ENCODE peak calls at places on chromosomes 13 and 19, in eight cellular contexts. One of them, this sample, is unnamed.

GRCh38 chr19:43435775-43436174 is 21.1 kb downstream of the TEX101 start:
- DNase-seq in globus pallidus: no peak
- DNase-seq in lower lobe of right lung: no peak
- DNase-seq in NAMALWA: no peak
- DNase-seq in ELR: no peak
- DNase-seq in body of pancreas: no peak
- DNase-seq in T-cell: no peak
- DNase-seq in A172: no peak
- DNase-seq in this sample: no peak

GRCh38 chr19:46601318-46602224 is at the start of gene CALM3:
- DNase-seq in globus pallidus: no peak
- DNase-seq in body of pancreas: no peak
- DNase-seq in lower lobe of right lung: no peak
- DNase-seq in NAMALWA: peak
- DNase-seq in A172: no peak
- DNase-seq in T-cell: no peak
- DNase-seq in ELR: peak
- DNase-seq in this sample: no peak

GRCh38 chr13:74027161-74027779 is 106.9 kb downstream of the KLF12 start:
- DNase-seq in body of pancreas: no peak
- DNase-seq in globus pallidus: no peak
- DNase-seq in ELR: no peak
- DNase-seq in NAMALWA: no peak
- DNase-seq in lower lobe of right lung: no peak
- DNase-seq in A172: no peak
- DNase-seq in T-cell: no peak
- DNase-seq in this sample: no peak

GRCh38 chr19:55720801-55721200 is 17.4 kb downstream of the NLRP9 start:
- DNase-seq in T-cell: no peak
- DNase-seq in lower lobe of right lung: no peak
- DNase-seq in ELR: no peak
- DNase-seq in NAMALWA: no peak
- DNase-seq in body of pancreas: no peak
- DNase-seq in globus pallidus: no peak
- DNase-seq in A172: no peak
- DNase-seq in this sample: no peak

GRCh38 chr13:94959616-94960015 is 247.3 kb upstream of the SOX21 start:
- DNase-seq in ELR: no peak
- DNase-seq in globus pallidus: peak
- DNase-seq in T-cell: no peak
- DNase-seq in A172: no peak
- DNase-seq in NAMALWA: no peak
- DNase-seq in body of pancreas: no peak
- DNase-seq in lower lobe of right lung: no peak
- DNase-seq in this sample: no peak

GRCh38 chr13:21078501-21078900 is 17.1 kb upstream of the LATS2 start:
- DNase-seq in globus pallidus: no peak
- DNase-seq in T-cell: no peak
- DNase-seq in NAMALWA: no peak
- DNase-seq in A172: no peak
- DNase-seq in lower lobe of right lung: no peak
- DNase-seq in ELR: no peak
- DNase-seq in body of pancreas: no peak
- DNase-seq in this sample: no peak

GRCh38 chr19:48341006-48341405 is 15.7 kb downstream of the EMP3 start:
- DNase-seq in lower lobe of right lung: no peak
- DNase-seq in globus pallidus: no peak
- DNase-seq in ELR: no peak
- DNase-seq in A172: peak
- DNase-seq in T-cell: no peak
- DNase-seq in body of pancreas: peak
- DNase-seq in NAMALWA: no peak
- DNase-seq in this sample: no peak

GRCh38 chr13:109938255-109938936 is 152.0 kb upstream of the IRS2 start:
- DNase-seq in T-cell: no peak
- DNase-seq in A172: peak
- DNase-seq in lower lobe of right lung: no peak
- DNase-seq in ELR: peak
- DNase-seq in globus pallidus: no peak
- DNase-seq in NAMALWA: no peak
- DNase-seq in body of pancreas: no peak
- DNase-seq in this sample: no peak

GRCh38 chr19:34999498-35000337 is at the start of gene GRAMD1A:
- DNase-seq in T-cell: peak
- DNase-seq in A172: peak
- DNase-seq in body of pancreas: peak
- DNase-seq in lower lobe of right lung: peak
- DNase-seq in NAMALWA: peak
- DNase-seq in ELR: peak
- DNase-seq in globus pallidus: peak
- DNase-seq in this sample: peak

GRCh38 chr13:105336706-105337582 is 1198.5 kb downstream of the EFNB2 start:
- DNase-seq in lower lobe of right lung: peak
- DNase-seq in ELR: no peak
- DNase-seq in T-cell: no peak
- DNase-seq in A172: peak
- DNase-seq in globus pallidus: no peak
- DNase-seq in NAMALWA: no peak
- DNase-seq in body of pancreas: peak
- DNase-seq in this sample: no peak

GRCh38 chr19:45396389-45397260 is 8.2 kb downstream of the PPP1R13L start:
- DNase-seq in globus pallidus: no peak
- DNase-seq in T-cell: no peak
- DNase-seq in A172: no peak
- DNase-seq in body of pancreas: no peak
- DNase-seq in ELR: no peak
- DNase-seq in NAMALWA: no peak
- DNase-seq in lower lobe of right lung: no peak
- DNase-seq in this sample: no peak

GRCh38 chr13:98978280-98978679 is 416 bp upstream of the DOCK9 start:
- DNase-seq in lower lobe of right lung: no peak
- DNase-seq in A172: peak
- DNase-seq in NAMALWA: no peak
- DNase-seq in ELR: peak
- DNase-seq in globus pallidus: no peak
- DNase-seq in body of pancreas: no peak
- DNase-seq in T-cell: no peak
- DNase-seq in this sample: no peak

GRCh38 chr19:38152461-38153379 is 71.3 kb downstream of the DPF1 start:
- DNase-seq in lower lobe of right lung: no peak
- DNase-seq in body of pancreas: no peak
- DNase-seq in ELR: peak
- DNase-seq in globus pallidus: no peak
- DNase-seq in T-cell: no peak
- DNase-seq in A172: peak
- DNase-seq in NAMALWA: no peak
- DNase-seq in this sample: no peak

GRCh38 chr19:5118026-5118425 is 149.1 kb downstream of the KDM4B start:
- DNase-seq in globus pallidus: no peak
- DNase-seq in body of pancreas: no peak
- DNase-seq in ELR: no peak
- DNase-seq in NAMALWA: no peak
- DNase-seq in T-cell: no peak
- DNase-seq in lower lobe of right lung: no peak
- DNase-seq in A172: no peak
- DNase-seq in this sample: no peak

GRCh38 chr19:3276341-3276799 is 51.9 kb downstream of the CELF5 start:
- DNase-seq in ELR: peak
- DNase-seq in T-cell: peak
- DNase-seq in globus pallidus: no peak
- DNase-seq in A172: peak
- DNase-seq in body of pancreas: peak
- DNase-seq in lower lobe of right lung: peak
- DNase-seq in NAMALWA: no peak
- DNase-seq in this sample: peak

GRCh38 chr13:20258208-20258962 is 26.3 kb upstream of the GJB6 start:
- DNase-seq in T-cell: no peak
- DNase-seq in ELR: no peak
- DNase-seq in lower lobe of right lung: no peak
- DNase-seq in A172: no peak
- DNase-seq in body of pancreas: no peak
- DNase-seq in NAMALWA: no peak
- DNase-seq in globus pallidus: no peak
- DNase-seq in this sample: no peak

GRCh38 chr19:48190288-48191284 is 20.1 kb downstream of the ZSWIM9 start:
- DNase-seq in ELR: peak
- DNase-seq in A172: peak
- DNase-seq in T-cell: peak
- DNase-seq in globus pallidus: peak
- DNase-seq in lower lobe of right lung: no peak
- DNase-seq in body of pancreas: peak
- DNase-seq in NAMALWA: no peak
- DNase-seq in this sample: peak

GRCh38 chr13:74796126-74796643 is 662.0 kb upstream of the KLF12 start:
- DNase-seq in body of pancreas: no peak
- DNase-seq in T-cell: no peak
- DNase-seq in NAMALWA: no peak
- DNase-seq in A172: no peak
- DNase-seq in globus pallidus: peak
- DNase-seq in ELR: no peak
- DNase-seq in lower lobe of right lung: no peak
- DNase-seq in this sample: no peak

GRCh38 chr13:48449656-48450055 is 36.7 kb upstream of the LPAR6 start:
- DNase-seq in ELR: peak
- DNase-seq in lower lobe of right lung: no peak
- DNase-seq in body of pancreas: no peak
- DNase-seq in NAMALWA: no peak
- DNase-seq in T-cell: no peak
- DNase-seq in globus pallidus: no peak
- DNase-seq in A172: no peak
- DNase-seq in this sample: no peak

GRCh38 chr13:95697052-95697680 is 20.2 kb downstream of the DNAJC3 start:
- DNase-seq in globus pallidus: no peak
- DNase-seq in A172: no peak
- DNase-seq in T-cell: no peak
- DNase-seq in body of pancreas: no peak
- DNase-seq in ELR: no peak
- DNase-seq in NAMALWA: no peak
- DNase-seq in lower lobe of right lung: no peak
- DNase-seq in this sample: no peak

GRCh38 chr19:17348700-17349099 is 11.3 kb downstream of the GTPBP3 start:
- DNase-seq in NAMALWA: no peak
- DNase-seq in T-cell: no peak
- DNase-seq in A172: peak
- DNase-seq in body of pancreas: peak
- DNase-seq in ELR: peak
- DNase-seq in lower lobe of right lung: no peak
- DNase-seq in globus pallidus: no peak
- DNase-seq in this sample: no peak

GRCh38 chr19:40721140-40721486 is 4.2 kb downstream of the ITPKC start:
- DNase-seq in lower lobe of right lung: no peak
- DNase-seq in body of pancreas: no peak
- DNase-seq in NAMALWA: no peak
- DNase-seq in A172: no peak
- DNase-seq in ELR: no peak
- DNase-seq in globus pallidus: no peak
- DNase-seq in T-cell: no peak
- DNase-seq in this sample: no peak

GRCh38 chr13:109465151-109465550 is 321.2 kb downstream of the IRS2 start:
- DNase-seq in body of pancreas: no peak
- DNase-seq in ELR: no peak
- DNase-seq in T-cell: no peak
- DNase-seq in NAMALWA: no peak
- DNase-seq in A172: no peak
- DNase-seq in globus pallidus: no peak
- DNase-seq in lower lobe of right lung: no peak
- DNase-seq in this sample: no peak

GRCh38 chr19:16801599-16801998 is 27.6 kb upstream of the SIN3B start:
- DNase-seq in globus pallidus: no peak
- DNase-seq in ELR: peak
- DNase-seq in T-cell: no peak
- DNase-seq in lower lobe of right lung: no peak
- DNase-seq in body of pancreas: no peak
- DNase-seq in NAMALWA: no peak
- DNase-seq in A172: peak
- DNase-seq in this sample: no peak

GRCh38 chr13:31424130-31424729 is 224.5 kb downstream of the B3GLCT start:
- DNase-seq in lower lobe of right lung: peak
- DNase-seq in ELR: peak
- DNase-seq in body of pancreas: peak
- DNase-seq in A172: peak
- DNase-seq in globus pallidus: peak
- DNase-seq in T-cell: peak
- DNase-seq in NAMALWA: peak
- DNase-seq in this sample: peak

GRCh38 chr13:49342404-49342803 is 94.7 kb downstream of the CDADC1 start:
- DNase-seq in body of pancreas: no peak
- DNase-seq in NAMALWA: no peak
- DNase-seq in globus pallidus: no peak
- DNase-seq in ELR: no peak
- DNase-seq in T-cell: no peak
- DNase-seq in lower lobe of right lung: no peak
- DNase-seq in A172: no peak
- DNase-seq in this sample: no peak

GRCh38 chr19:7509625-7510024 is 6.3 kb upstream of the ZNF358 start:
- DNase-seq in A172: no peak
- DNase-seq in body of pancreas: no peak
- DNase-seq in T-cell: no peak
- DNase-seq in ELR: no peak
- DNase-seq in NAMALWA: peak
- DNase-seq in globus pallidus: no peak
- DNase-seq in lower lobe of right lung: no peak
- DNase-seq in this sample: no peak

GRCh38 chr19:44356383-44357111 is at the start of gene ZNF112:
- DNase-seq in body of pancreas: peak
- DNase-seq in ELR: peak
- DNase-seq in A172: peak
- DNase-seq in NAMALWA: no peak
- DNase-seq in T-cell: no peak
- DNase-seq in lower lobe of right lung: peak
- DNase-seq in globus pallidus: peak
- DNase-seq in this sample: peak

GRCh38 chr19:7941895-7942596 is 1.4 kb downstream of the TIMM44 start:
- DNase-seq in globus pallidus: no peak
- DNase-seq in body of pancreas: no peak
- DNase-seq in T-cell: no peak
- DNase-seq in lower lobe of right lung: no peak
- DNase-seq in NAMALWA: no peak
- DNase-seq in ELR: no peak
- DNase-seq in A172: no peak
- DNase-seq in this sample: no peak

GRCh38 chr19:16914421-16914820 is 25.6 kb downstream of the F2RL3 start:
- DNase-seq in A172: no peak
- DNase-seq in NAMALWA: no peak
- DNase-seq in T-cell: no peak
- DNase-seq in ELR: no peak
- DNase-seq in body of pancreas: no peak
- DNase-seq in lower lobe of right lung: no peak
- DNase-seq in globus pallidus: no peak
- DNase-seq in this sample: no peak

GRCh38 chr19:52778811-52779210 is 7.8 kb downstream of the ZNF600 start:
- DNase-seq in body of pancreas: no peak
- DNase-seq in lower lobe of right lung: no peak
- DNase-seq in T-cell: peak
- DNase-seq in ELR: peak
- DNase-seq in globus pallidus: no peak
- DNase-seq in A172: no peak
- DNase-seq in NAMALWA: no peak
- DNase-seq in this sample: no peak

GRCh38 chr19:51361228-51361627 is 5.0 kb downstream of the ETFB start:
- DNase-seq in body of pancreas: no peak
- DNase-seq in ELR: no peak
- DNase-seq in NAMALWA: no peak
- DNase-seq in A172: no peak
- DNase-seq in globus pallidus: no peak
- DNase-seq in lower lobe of right lung: no peak
- DNase-seq in T-cell: no peak
- DNase-seq in this sample: no peak

GRCh38 chr13:111031531-111031961 is 83.6 kb upstream of the ARHGEF7 start:
- DNase-seq in body of pancreas: no peak
- DNase-seq in ELR: peak
- DNase-seq in T-cell: no peak
- DNase-seq in A172: peak
- DNase-seq in globus pallidus: no peak
- DNase-seq in NAMALWA: no peak
- DNase-seq in lower lobe of right lung: no peak
- DNase-seq in this sample: peak

This sample was measured in transverse colon.